ENCODE peak calls at places on chromosomes 4 and X, in ten cellular contexts. N, W, L, C, T, Q, Z, X, E and O are unnamed samples.

GRCh38 chrX:78387364-78387763 is 60.0 kb upstream of the CYSLTR1 start:
- DNase-seq in N (no peak), W (no peak), L (no peak), C (no peak), T (no peak), Q (no peak), Z (no peak), X (no peak), E (no peak), O (no peak)

GRCh38 chrX:53599781-53600396 is 86.6 kb downstream of the HUWE1 start:
- DNase-seq in N (no peak), W (no peak), L (no peak), C (peak), T (no peak), Q (no peak), Z (no peak), X (no peak), E (no peak), O (no peak)

GRCh38 chrX:19889582-19890342 is 2.4 kb upstream of the SH3KBP1 start:
- DNase-seq in N (no peak), W (peak), L (no peak), C (peak), T (no peak), Q (no peak), Z (no peak), X (no peak), E (no peak), O (peak)

GRCh38 chr4:46442963-46443362 is 53.0 kb upstream of the GABRA2 start:
- DNase-seq in N (no peak), W (no peak), L (no peak), C (no peak), T (no peak), Q (no peak), Z (no peak), X (no peak), E (no peak), O (no peak)

GRCh38 chrX:29867971-29868370 is 347.4 kb upstream of the MAGEB2 start:
- DNase-seq in N (no peak), W (no peak), L (no peak), C (no peak), T (no peak), Q (no peak), Z (no peak), X (no peak), E (no peak), O (no peak)

GRCh38 chr4:173990126-173990878 is 293.2 kb downstream of the FBXO8 start:
- DNase-seq in N (peak), W (peak), L (no peak), C (peak), T (peak), Q (no peak), Z (no peak), X (no peak), E (no peak), O (peak)

GRCh38 chrX:96707829-96708228 is 23.2 kb downstream of the DIAPH2 start:
- DNase-seq in N (no peak), W (no peak), L (no peak), C (no peak), T (no peak), Q (no peak), Z (no peak), X (no peak), E (no peak), O (no peak)

GRCh38 chrX:18424482-18425198 is 768 bp upstream of the CDKL5 start:
- DNase-seq in N (peak), W (peak), L (no peak), C (peak), T (no peak), Q (no peak), Z (peak), X (no peak), E (no peak), O (peak)

GRCh38 chrX:3548743-3549441 is 164.6 kb downstream of the PRKX start:
- DNase-seq in N (peak), W (peak), L (no peak), C (peak), T (peak), Q (no peak), Z (no peak), X (no peak), E (no peak), O (peak)

GRCh38 chr4:8009710-8010534 is 70.3 kb upstream of the AFAP1 start:
- DNase-seq in N (no peak), W (no peak), L (no peak), C (no peak), T (no peak), Q (no peak), Z (no peak), X (no peak), E (no peak), O (no peak)

GRCh38 chrX:48996969-48997368 is 5.1 kb downstream of the GRIPAP1 start:
- DNase-seq in N (no peak), W (no peak), L (no peak), C (no peak), T (no peak), Q (no peak), Z (no peak), X (no peak), E (no peak), O (no peak)

GRCh38 chr4:106017975-106018374 is 122.7 kb downstream of the NPNT start:
- DNase-seq in N (no peak), W (no peak), L (no peak), C (peak), T (no peak), Q (no peak), Z (no peak), X (no peak), E (no peak), O (no peak)

DNA sequence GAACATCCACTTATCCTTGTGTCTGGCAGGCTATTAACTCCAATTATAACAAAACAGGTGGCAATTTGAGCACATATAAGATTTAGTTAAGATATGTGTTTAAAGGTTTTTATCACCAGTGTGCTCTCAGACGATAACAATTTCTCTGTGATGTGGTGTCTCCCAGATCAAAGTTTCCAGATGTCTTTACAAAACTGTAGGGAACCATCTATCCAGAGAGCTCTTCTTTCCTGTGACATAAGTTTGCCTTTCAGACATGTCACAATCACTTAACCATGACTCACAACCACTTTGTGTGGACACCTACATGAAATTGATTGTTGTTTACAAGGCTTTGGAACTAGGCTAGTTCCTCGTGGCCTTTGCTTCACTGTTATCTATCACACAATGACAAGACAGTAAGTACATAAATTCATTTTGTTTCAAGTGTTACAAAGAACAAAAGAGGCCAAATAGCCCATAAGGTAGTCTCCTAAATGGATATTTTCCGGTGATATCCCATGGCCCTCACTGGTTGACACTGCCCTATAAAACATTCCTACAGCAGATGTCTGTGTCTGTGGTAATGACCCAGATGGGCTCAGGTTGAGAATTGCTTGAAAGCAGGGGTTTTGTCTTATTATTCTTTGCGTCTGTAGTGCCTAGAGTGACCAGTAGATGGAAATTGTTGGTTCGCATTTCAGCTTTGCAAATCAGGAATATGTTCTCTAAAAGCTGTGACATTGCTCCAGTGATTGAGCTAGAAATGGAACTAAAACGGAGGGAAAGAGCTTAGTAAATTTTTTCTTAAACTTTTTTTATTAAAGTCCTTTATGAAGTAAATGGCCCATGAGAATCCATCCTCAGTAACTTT is 297.8 kb upstream of the FAM241A start:
- DNase-seq in N (no peak), W (no peak), L (no peak), C (no peak), T (no peak), Q (no peak), Z (no peak), X (no peak), E (no peak), O (peak)
- TF ChIP-seq CTCF in N (peak), W (peak), L (no peak), C (peak), T (peak), Q (no peak), Z (no peak), X (no peak), E (no peak), O (peak)

DNA sequence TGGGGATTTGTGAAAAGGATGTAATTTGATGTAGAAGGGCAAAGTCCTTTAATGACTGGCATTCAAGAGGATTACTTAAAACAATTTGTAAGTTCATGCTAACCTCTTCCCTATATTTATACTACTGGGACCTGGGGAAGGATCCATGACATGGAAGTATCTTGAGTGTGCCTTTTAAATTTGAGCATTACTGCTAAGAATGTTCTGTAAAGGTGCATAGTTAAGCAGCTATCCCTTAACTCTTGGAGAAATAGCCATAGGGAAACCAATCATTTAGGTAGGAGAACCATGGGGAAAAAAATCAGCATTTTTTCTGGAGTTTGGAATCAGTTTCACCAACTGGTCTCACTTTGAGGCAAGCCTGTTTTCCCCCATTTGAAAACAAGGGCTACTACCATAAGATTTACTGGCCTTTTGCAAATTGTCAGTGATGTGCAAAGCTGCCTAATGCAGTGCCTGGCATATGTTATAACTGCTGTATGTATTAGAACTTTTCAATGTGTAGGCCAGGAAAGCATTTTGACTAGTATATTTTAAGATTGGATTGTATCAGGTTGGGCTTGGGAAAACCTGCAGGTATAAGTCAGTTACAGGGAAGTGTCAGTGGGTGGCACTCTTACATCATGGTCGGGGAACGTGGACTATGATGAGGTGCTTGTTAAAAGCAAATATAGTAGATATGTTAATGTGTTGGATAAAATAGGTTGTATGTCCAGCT is 72.1 kb downstream of the PRSS12 start:
- DNase-seq in N (peak), W (peak), L (no peak), C (peak), T (peak), Q (no peak), Z (no peak), X (no peak), E (no peak), O (peak)
- H3K4me3 ChIP-seq in N (peak), W (peak), L (no peak), C (peak), T (peak), Q (no peak), Z (peak), X (no peak), E (peak), O (peak)

DNA sequence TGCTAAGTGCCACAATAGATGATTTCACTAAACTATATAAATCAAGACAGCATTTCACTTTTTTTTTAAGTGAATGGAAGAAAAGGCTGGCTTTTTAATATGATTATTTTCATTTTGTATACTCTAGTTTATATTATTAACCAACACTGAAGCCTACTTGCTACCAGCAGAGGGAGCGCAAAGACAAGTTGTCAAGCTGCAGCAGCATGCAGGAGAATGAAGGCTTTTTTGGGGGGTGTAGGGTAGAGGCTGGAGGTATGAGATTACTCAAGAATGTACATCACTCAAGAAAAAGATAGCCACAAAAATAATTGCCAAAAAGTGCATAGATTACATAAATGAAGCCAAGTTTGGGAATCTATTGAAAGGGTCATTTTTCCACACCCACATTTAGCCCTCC is 519.5 kb downstream of the FGF13 start:
- DNase-seq in N (peak), W (peak), L (no peak), C (peak), T (no peak), Q (no peak), Z (no peak), X (no peak), E (no peak), O (no peak)
- TF ChIP-seq CTCF in N (peak), W (peak), L (peak), C (peak), T (peak), Q (peak), Z (no peak), X (no peak), E (no peak), O (no peak)

GRCh38 chr4:373062-373839 is 35.6 kb downstream of the ZNF141 start:
- DNase-seq in N (no peak), W (peak), L (no peak), C (no peak), T (no peak), Q (no peak), Z (no peak), X (no peak), E (no peak), O (no peak)
- H3K4me3 ChIP-seq in N (no peak), W (no peak), L (no peak), C (no peak), T (no peak), Q (peak), Z (no peak), X (peak), E (no peak), O (no peak)